ENCODE peak calls at places on chromosomes 5 and 9, in ten cellular contexts. One of them, this sample, is unnamed.

GRCh38 chr5:139642891-139643871 is 5.0 kb upstream of the CXXC5 start:
- DNase-seq in K562: no peak
- DNase-seq in stomach: peak; percentile 77
- DNase-seq in H1: no peak
- DNase-seq in SK-N-SH: peak; percentile 19
- DNase-seq in sigmoid colon: peak; percentile 60
- DNase-seq in ovary: no peak
- DNase-seq in transverse colon: peak; percentile 88
- DNase-seq in tibial nerve: no peak
- DNase-seq in HepG2: peak; percentile 79
- DNase-seq in this sample: peak; percentile 67

GRCh38 chr9:73537561-73537960 is 385.9 kb downstream of the ANXA1 start:
- DNase-seq in HepG2: no peak
- DNase-seq in tibial nerve: no peak
- DNase-seq in sigmoid colon: no peak
- DNase-seq in SK-N-SH: no peak
- DNase-seq in stomach: no peak
- DNase-seq in transverse colon: no peak
- DNase-seq in ovary: no peak
- DNase-seq in K562: no peak
- DNase-seq in H1: no peak
- DNase-seq in this sample: no peak

GRCh38 chr5:31890025-31890424 is 251.1 kb downstream of the PDZD2 start:
- DNase-seq in ovary: no peak
- DNase-seq in transverse colon: no peak
- DNase-seq in tibial nerve: no peak
- DNase-seq in H1: no peak
- DNase-seq in stomach: no peak
- DNase-seq in K562: no peak
- DNase-seq in HepG2: no peak
- DNase-seq in sigmoid colon: no peak
- DNase-seq in SK-N-SH: no peak
- DNase-seq in this sample: no peak

GRCh38 chr5:122126711-122127385 is 2.5 kb upstream of the ZNF474 start:
- DNase-seq in H1: no peak
- DNase-seq in K562: no peak
- DNase-seq in tibial nerve: no peak
- DNase-seq in HepG2: no peak
- DNase-seq in sigmoid colon: peak; percentile 62
- DNase-seq in SK-N-SH: no peak
- DNase-seq in stomach: no peak
- DNase-seq in ovary: peak; percentile 22
- DNase-seq in transverse colon: no peak
- DNase-seq in this sample: no peak

GRCh38 chr5:151596839-151597539 is 5.9 kb upstream of the FAT2 start:
- DNase-seq in SK-N-SH: no peak
- DNase-seq in HepG2: peak; percentile 31
- DNase-seq in sigmoid colon: no peak
- DNase-seq in stomach: no peak
- DNase-seq in H1: no peak
- DNase-seq in transverse colon: no peak
- DNase-seq in ovary: no peak
- DNase-seq in tibial nerve: no peak
- DNase-seq in K562: no peak
- DNase-seq in this sample: no peak

GRCh38 chr5:104266161-104266560 is 703.6 kb upstream of the NUDT12 start:
- DNase-seq in transverse colon: no peak
- DNase-seq in stomach: no peak
- DNase-seq in HepG2: no peak
- DNase-seq in K562: no peak
- DNase-seq in ovary: no peak
- DNase-seq in tibial nerve: no peak
- DNase-seq in sigmoid colon: no peak
- DNase-seq in SK-N-SH: no peak
- DNase-seq in H1: no peak
- DNase-seq in this sample: no peak

GRCh38 chr5:37715361-37715760 is 124.5 kb downstream of the GDNF start:
- DNase-seq in transverse colon: no peak
- DNase-seq in sigmoid colon: no peak
- DNase-seq in SK-N-SH: no peak
- DNase-seq in tibial nerve: no peak
- DNase-seq in ovary: no peak
- DNase-seq in stomach: no peak
- DNase-seq in H1: no peak
- DNase-seq in HepG2: peak; percentile 30
- DNase-seq in K562: no peak
- DNase-seq in this sample: no peak

GRCh38 chr9:37760416-37761165 is 7.0 kb downstream of the TRMT10B start:
- DNase-seq in H1: no peak
- DNase-seq in stomach: no peak
- DNase-seq in transverse colon: no peak
- DNase-seq in sigmoid colon: no peak
- DNase-seq in K562: no peak
- DNase-seq in ovary: no peak
- DNase-seq in SK-N-SH: no peak
- DNase-seq in tibial nerve: no peak
- DNase-seq in HepG2: peak; percentile 20
- DNase-seq in this sample: no peak

GRCh38 chr9:93119953-93120845 is 13.9 kb downstream of the NINJ1 start:
- DNase-seq in HepG2: peak; percentile 94
- DNase-seq in sigmoid colon: peak; percentile 98
- DNase-seq in transverse colon: peak; percentile 85
- DNase-seq in SK-N-SH: peak; percentile 94
- DNase-seq in ovary: peak; percentile 97
- DNase-seq in tibial nerve: peak; percentile 86
- DNase-seq in H1: no peak
- DNase-seq in stomach: peak; percentile 96
- DNase-seq in K562: peak; percentile 80
- DNase-seq in this sample: peak; percentile 89

GRCh38 chr5:113122053-113122452 is 145.5 kb downstream of the DCP2 start:
- DNase-seq in tibial nerve: peak; percentile 30
- DNase-seq in K562: no peak
- DNase-seq in ovary: no peak
- DNase-seq in SK-N-SH: no peak
- DNase-seq in transverse colon: no peak
- DNase-seq in stomach: no peak
- DNase-seq in H1: no peak
- DNase-seq in HepG2: no peak
- DNase-seq in sigmoid colon: peak; percentile 85
- DNase-seq in this sample: no peak

GRCh38 chr9:101449071-101449721 is 13.6 kb upstream of the ALDOB start:
- DNase-seq in H1: peak; percentile 44
- DNase-seq in SK-N-SH: peak; percentile 89
- DNase-seq in K562: peak; percentile 72
- DNase-seq in stomach: peak; percentile 89
- DNase-seq in tibial nerve: peak; percentile 19
- DNase-seq in transverse colon: peak; percentile 85
- DNase-seq in sigmoid colon: peak; percentile 79
- DNase-seq in HepG2: no peak
- DNase-seq in ovary: peak; percentile 65
- DNase-seq in this sample: peak; percentile 86

DNA sequence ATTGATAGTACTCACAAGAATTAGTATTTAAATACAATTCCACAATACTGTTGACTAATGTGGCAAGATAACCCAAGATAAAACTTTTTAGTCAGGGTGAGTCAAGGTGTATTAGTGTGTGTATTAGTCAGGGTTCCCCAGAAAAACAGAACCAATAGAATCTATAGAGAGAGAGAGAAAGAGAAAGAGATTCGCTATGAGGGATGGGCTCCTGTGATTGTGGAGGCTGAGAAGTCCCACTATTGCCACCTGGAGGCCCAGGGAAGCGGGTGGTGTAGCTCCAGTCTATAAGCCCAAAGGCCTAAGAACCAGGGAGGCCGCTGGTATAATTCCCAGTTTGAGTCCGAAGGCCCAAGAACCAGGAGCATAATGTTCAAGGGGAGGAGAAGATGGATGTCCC is 10.0 kb upstream of the SHISAL2B start:
- DNase-seq in transverse colon: no peak
- DNase-seq in tibial nerve: no peak
- DNase-seq in sigmoid colon: no peak
- DNase-seq in ovary: no peak
- DNase-seq in stomach: no peak
- DNase-seq in SK-N-SH: no peak
- DNase-seq in K562: no peak
- DNase-seq in H1: no peak
- DNase-seq in HepG2: peak; percentile 6
- DNase-seq in this sample: peak; percentile 29
- TF ChIP-seq EP300 in transverse colon: no peak
- TF ChIP-seq EP300 in tibial nerve: no peak
- TF ChIP-seq EP300 in sigmoid colon: no peak
- TF ChIP-seq EP300 in ovary: no peak
- TF ChIP-seq EP300 in stomach: no peak
- TF ChIP-seq EP300 in SK-N-SH: no peak
- TF ChIP-seq EP300 in K562: no peak
- TF ChIP-seq EP300 in H1: no peak
- TF ChIP-seq EP300 in HepG2: no peak
- TF ChIP-seq EP300 in this sample: no peak

DNA sequence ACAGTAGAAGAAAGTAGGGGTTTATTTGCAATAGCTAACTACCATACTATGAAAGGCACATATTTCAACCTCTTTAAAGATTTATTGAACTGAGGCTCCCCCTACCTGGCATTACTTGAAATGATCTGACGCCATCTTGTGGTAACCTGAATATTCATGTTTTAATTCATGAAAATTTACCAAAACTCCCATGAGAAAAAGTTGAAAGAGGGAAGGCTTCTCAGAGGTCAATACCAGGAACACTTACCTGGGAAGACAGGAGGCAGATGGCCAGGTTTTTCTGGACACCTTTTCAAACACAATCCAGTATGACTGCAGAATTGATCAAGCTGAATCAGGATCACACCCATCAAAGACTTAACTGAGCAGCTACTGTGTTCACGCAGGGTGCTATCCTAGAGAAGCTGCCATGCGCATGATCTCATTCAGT is 9.4 kb downstream of the PRELID2 start:
- DNase-seq in transverse colon: no peak
- DNase-seq in K562: peak; percentile 37
- DNase-seq in SK-N-SH: peak; percentile 42
- DNase-seq in stomach: no peak
- DNase-seq in ovary: no peak
- DNase-seq in tibial nerve: no peak
- DNase-seq in H1: no peak
- DNase-seq in sigmoid colon: no peak
- DNase-seq in HepG2: peak; percentile 61
- DNase-seq in this sample: peak; percentile 63
- TF ChIP-seq EP300 in transverse colon: no peak
- TF ChIP-seq EP300 in K562: no peak
- TF ChIP-seq EP300 in SK-N-SH: no peak
- TF ChIP-seq EP300 in stomach: no peak
- TF ChIP-seq EP300 in ovary: no peak
- TF ChIP-seq EP300 in tibial nerve: no peak
- TF ChIP-seq EP300 in H1: no peak
- TF ChIP-seq EP300 in sigmoid colon: no peak
- TF ChIP-seq EP300 in HepG2: no peak
- TF ChIP-seq EP300 in this sample: no peak

GRCh38 chr9:131095666-131096489 is 453 bp upstream of the AIF1L start:
- DNase-seq in K562: peak; percentile 71
- DNase-seq in ovary: no peak
- DNase-seq in HepG2: peak; percentile 56
- DNase-seq in transverse colon: no peak
- DNase-seq in H1: peak; percentile 68
- DNase-seq in stomach: peak; percentile 31
- DNase-seq in tibial nerve: no peak
- DNase-seq in SK-N-SH: peak; percentile 93
- DNase-seq in sigmoid colon: no peak
- DNase-seq in this sample: peak; percentile 81

GRCh38 chr9:131098391-131099087 is 2.2 kb downstream of the AIF1L start:
- DNase-seq in K562: no peak
- DNase-seq in sigmoid colon: no peak
- DNase-seq in stomach: no peak
- DNase-seq in ovary: no peak
- DNase-seq in H1: no peak
- DNase-seq in tibial nerve: no peak
- DNase-seq in SK-N-SH: no peak
- DNase-seq in HepG2: no peak
- DNase-seq in transverse colon: no peak
- DNase-seq in this sample: no peak

GRCh38 chr9:131096490-131097258 is at the start of gene AIF1L:
- DNase-seq in SK-N-SH: peak; percentile 77
- DNase-seq in H1: no peak
- DNase-seq in K562: peak; percentile 99
- DNase-seq in stomach: peak; percentile 46
- DNase-seq in sigmoid colon: no peak
- DNase-seq in ovary: no peak
- DNase-seq in HepG2: no peak
- DNase-seq in transverse colon: no peak
- DNase-seq in tibial nerve: no peak
- DNase-seq in this sample: peak; percentile 41

GRCh38 chr9:131097948-131098278 is 1.6 kb downstream of the AIF1L start:
- DNase-seq in tibial nerve: no peak
- DNase-seq in HepG2: no peak
- DNase-seq in ovary: no peak
- DNase-seq in H1: no peak
- DNase-seq in SK-N-SH: no peak
- DNase-seq in transverse colon: no peak
- DNase-seq in K562: peak; percentile 63
- DNase-seq in stomach: no peak
- DNase-seq in sigmoid colon: no peak
- DNase-seq in this sample: no peak

GRCh38 chr9:131097259-131097947 is 1.1 kb downstream of the AIF1L start:
- DNase-seq in transverse colon: no peak
- DNase-seq in SK-N-SH: no peak
- DNase-seq in sigmoid colon: no peak
- DNase-seq in H1: no peak
- DNase-seq in K562: no peak
- DNase-seq in tibial nerve: no peak
- DNase-seq in stomach: no peak
- DNase-seq in HepG2: no peak
- DNase-seq in ovary: no peak
- DNase-seq in this sample: no peak
- TF ChIP-seq EP300 in transverse colon: no peak
- TF ChIP-seq EP300 in SK-N-SH: no peak
- TF ChIP-seq EP300 in sigmoid colon: no peak
- TF ChIP-seq EP300 in H1: no peak
- TF ChIP-seq EP300 in K562: no peak
- TF ChIP-seq EP300 in tibial nerve: no peak
- TF ChIP-seq EP300 in stomach: no peak
- TF ChIP-seq EP300 in HepG2: no peak
- TF ChIP-seq EP300 in ovary: no peak
- TF ChIP-seq EP300 in this sample: no peak

DNA sequence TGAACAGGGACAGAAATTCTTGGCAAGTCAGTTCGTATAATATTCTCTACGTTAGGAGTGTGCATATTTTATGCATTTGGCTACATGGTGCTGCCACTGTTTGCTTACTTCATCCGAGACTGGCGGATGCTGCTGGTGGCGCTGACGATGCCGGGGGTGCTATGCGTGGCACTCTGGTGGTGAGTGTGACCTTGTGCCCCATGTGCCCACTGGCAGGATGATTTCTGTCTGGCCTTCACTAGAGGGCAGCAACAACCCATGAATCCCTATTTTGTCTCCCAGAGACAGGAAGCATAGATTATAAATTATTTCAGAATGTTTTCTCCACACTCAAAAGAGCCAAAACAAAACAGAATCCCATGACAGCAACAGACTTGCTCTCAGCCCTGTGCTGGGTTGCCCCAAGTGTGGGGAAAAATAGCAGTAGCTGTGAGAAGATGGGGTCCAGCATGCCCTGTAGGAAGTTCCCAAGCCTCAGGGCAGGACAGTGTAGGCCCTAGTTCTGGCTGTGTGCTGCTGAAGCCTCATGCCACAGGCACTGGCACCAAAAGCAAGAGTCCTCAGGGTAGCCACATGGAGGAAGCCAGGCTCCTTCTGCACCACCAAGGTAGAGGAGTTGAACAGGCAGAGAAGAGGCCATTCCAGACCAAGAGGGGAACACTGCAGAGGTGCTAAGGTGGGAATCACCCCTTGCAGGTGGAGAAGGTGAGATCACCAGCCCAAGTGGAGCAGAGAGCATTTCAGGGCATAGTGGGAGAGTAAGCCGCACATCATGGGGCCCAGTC is 16.0 kb downstream of the SLC22A5 start:
- DNase-seq in K562: no peak
- DNase-seq in HepG2: peak; percentile 52
- DNase-seq in tibial nerve: no peak
- DNase-seq in ovary: no peak
- DNase-seq in SK-N-SH: peak; percentile 87
- DNase-seq in sigmoid colon: no peak
- DNase-seq in H1: no peak
- DNase-seq in stomach: peak; percentile 52
- DNase-seq in transverse colon: peak; percentile 66
- DNase-seq in this sample: peak; percentile 89
- TF ChIP-seq EP300 in K562: no peak
- TF ChIP-seq EP300 in HepG2: no peak
- TF ChIP-seq EP300 in tibial nerve: no peak
- TF ChIP-seq EP300 in ovary: no peak
- TF ChIP-seq EP300 in SK-N-SH: no peak
- TF ChIP-seq EP300 in sigmoid colon: no peak
- TF ChIP-seq EP300 in H1: no peak
- TF ChIP-seq EP300 in stomach: no peak
- TF ChIP-seq EP300 in transverse colon: no peak
- TF ChIP-seq EP300 in this sample: no peak

This sample was measured in A549.